ENCODE peak calls at places on chromosomes 2 and 18, in ten cellular contexts. U is HTR-8/SVneo; G is ELR; L is effector CD8-positive, alpha-beta T cell; K is AG04450; B is fibroblast of lung; X is stimulated activated CD8-positive, alpha-beta memory T cell treated with anti-CD3 and anti-CD28 coated beads, Interleukin-7, amount 100 ng/mL, for 4 hours; M is tibial nerve; R is activated CD4-positive, alpha-beta T cell treated with anti-CD3 and anti-CD28 coated beads, Interleukin-2, amount 50 U/mL, for 4 hours; F is right cardiac atrium. W is an unnamed sample.

GRCh38 chr2:120552800-120553471 is 182.7 kb upstream of the GLI2 start:
- DNase-seq in B (peak; percentile 80), G (peak; percentile 32), K (no peak), R (no peak), X (no peak), M (peak; percentile 53), L (no peak), F (peak; percentile 91), U (peak; percentile 25), W (peak; percentile 57)

GRCh38 chr2:176584333-176584732 is 315.1 kb downstream of the MTX2 start:
- DNase-seq in X (no peak), M (no peak), G (peak; percentile 80), K (no peak), B (no peak), U (no peak), R (no peak), F (no peak), L (no peak), W (no peak)

GRCh38 chr2:32264422-32265149 is at the start of gene NLRC4:
- DNase-seq in L (no peak), G (no peak), U (no peak), B (no peak), R (no peak), M (no peak), X (no peak), K (no peak), F (no peak), W (no peak)

GRCh38 chr2:217695033-217695520 is 307.7 kb downstream of the TNS1 start:
- DNase-seq in X (no peak), U (peak; percentile 73), G (peak; percentile 88), K (peak; percentile 87), R (no peak), B (peak; percentile 88), L (no peak), F (no peak), M (no peak), W (peak; percentile 94)

GRCh38 chr2:236507393-236508085 is 62.1 kb upstream of the ACKR3 start:
- DNase-seq in U (no peak), L (peak; percentile 51), M (no peak), K (no peak), F (peak; percentile 65), G (peak; percentile 2), B (peak; percentile 6), X (peak; percentile 46), R (peak; percentile 37), W (no peak)

GRCh38 chr2:157692768-157693167 is 64.1 kb upstream of the ACVR1C start:
- DNase-seq in M (no peak), U (peak; percentile 20), F (no peak), X (no peak), K (peak; percentile 63), L (no peak), R (no peak), B (peak; percentile 79), G (peak; percentile 94), W (peak; percentile 11)

GRCh38 chr2:113240150-113240914 is 38.4 kb downstream of the PAX8 start:
- DNase-seq in B (peak; percentile 98), U (peak; percentile 58), F (peak; percentile 92), G (peak; percentile 77), L (no peak), R (no peak), X (no peak), K (peak; percentile 83), M (peak; percentile 86), W (peak; percentile 96)

GRCh38 chr18:42635378-42636048 is 480.0 kb downstream of the RIT2 start:
- DNase-seq in G (no peak), L (no peak), M (no peak), R (no peak), X (no peak), U (no peak), B (no peak), F (no peak), K (no peak), W (no peak)

GRCh38 chr2:65599693-65600092 is 167.3 kb upstream of the SPRED2 start:
- DNase-seq in U (no peak), R (no peak), K (no peak), X (no peak), F (no peak), G (no peak), B (no peak), M (no peak), L (no peak), W (no peak)

GRCh38 chr18:29488617-29489016 is 1311.7 kb upstream of the CDH2 start:
- DNase-seq in F (no peak), M (no peak), K (no peak), G (peak; percentile 1), R (no peak), U (no peak), B (peak; percentile 36), X (no peak), L (no peak), W (peak; percentile 38)

GRCh38 chr2:105239924-105240323 is 1.6 kb upstream of the GPR45 start:
- DNase-seq in U (peak; percentile 87), K (peak; percentile 73), B (peak; percentile 51), G (peak; percentile 92), M (no peak), L (no peak), R (no peak), F (no peak), X (no peak), W (peak; percentile 78)